ENCODE peak calls at places on chromosomes 4 and X, in eight cellular contexts. X, V, J, S, C, K, P and N are unnamed samples.
A peak's percentile ranks its signal among the peaks of the same experiment; 100 is the strongest.

GRCh38 chrX:48468247-48468671 is 1.8 kb downstream of the SLC38A5 start:
- DNase-seq in P (no peak), C (no peak), V (peak; percentile 20), S (no peak), J (no peak), X (no peak), K (no peak), N (no peak)

GRCh38 chrX:29728639-29729038 is 486.7 kb upstream of the MAGEB2 start:
- DNase-seq in C (no peak), K (no peak), S (no peak), J (no peak), V (no peak), P (no peak), X (no peak), N (no peak)

GRCh38 chrX:13091111-13091765 is 46.8 kb upstream of the FAM9C start:
- DNase-seq in K (no peak), S (no peak), X (peak; percentile 59), J (no peak), V (no peak), C (no peak), P (no peak), N (no peak)

GRCh38 chr4:82431026-82431745 is 796 bp downstream of the ENOPH1 start:
- DNase-seq in C (no peak), X (peak; percentile 53), J (peak; percentile 26), K (peak; percentile 59), V (peak; percentile 28), S (peak; percentile 52), P (no peak), N (no peak)

GRCh38 chrX:133985164-133986007 is at the start of gene GPC3:
- DNase-seq in X (peak; percentile 30), C (peak; percentile 8), V (peak; percentile 82), K (peak; percentile 64), S (no peak), P (no peak), J (no peak), N (no peak)

GRCh38 chr4:78667337-78667736 is 108.8 kb upstream of the BMP2K start:
- DNase-seq in S (no peak), X (no peak), K (no peak), C (no peak), V (no peak), P (no peak), J (no peak), N (no peak)

GRCh38 chrX:80765226-80765625 is 44.5 kb downstream of the BRWD3 start:
- DNase-seq in J (peak; percentile 83), P (no peak), S (no peak), K (peak; percentile 46), X (no peak), V (peak; percentile 1), C (no peak), N (no peak)

GRCh38 chrX:68686684-68687045 is 39.2 kb downstream of the STARD8 start:
- DNase-seq in P (no peak), S (no peak), V (no peak), X (no peak), K (no peak), C (peak; percentile 17), J (no peak), N (no peak)

GRCh38 chr4:77453911-77454310 is 151.7 kb upstream of the CXCL13 start:
- DNase-seq in K (no peak), X (no peak), S (no peak), C (no peak), P (no peak), V (no peak), J (no peak), N (no peak)

GRCh38 chr4:150863456-150863855 is 151.6 kb downstream of the LRBA start:
- DNase-seq in K (no peak), V (no peak), C (no peak), S (no peak), J (no peak), X (no peak), P (no peak), N (no peak)

GRCh38 chr4:107453987-107454386 is 266.0 kb downstream of the PAPSS1 start:
- DNase-seq in C (no peak), P (no peak), S (no peak), X (no peak), J (no peak), V (peak; percentile 33), K (no peak), N (no peak)

GRCh38 chr4:112927544-112927943 is 121.9 kb upstream of the ANK2 start:
- DNase-seq in C (no peak), S (no peak), V (no peak), P (no peak), X (no peak), K (no peak), J (no peak), N (no peak)

GRCh38 chr4:168183717-168184571 is 91.6 kb downstream of the ANXA10 start:
- DNase-seq in C (peak; percentile 14), S (no peak), V (peak; percentile 64), K (peak; percentile 70), J (peak; percentile 55), X (peak; percentile 10), P (no peak), N (peak; percentile 53)

GRCh38 chrX:16394290-16394689 is 227.0 kb downstream of the MAGEB17 start:
- DNase-seq in P (no peak), J (no peak), K (no peak), S (no peak), C (no peak), X (no peak), V (peak; percentile 3), N (no peak)

GRCh38 chrX:20265726-20266681 is 705 bp downstream of the RPS6KA3 start:
- DNase-seq in P (peak; percentile 20), J (peak; percentile 48), X (peak; percentile 25), C (peak; percentile 19), K (peak; percentile 48), S (peak; percentile 1), V (peak; percentile 49), N (no peak)

GRCh38 chr4:177450421-177451107 is 8.3 kb upstream of the AGA start:
- DNase-seq in P (no peak), K (peak; percentile 83), S (no peak), V (no peak), X (no peak), C (no peak), J (no peak), N (no peak)

GRCh38 chrX:80216086-80216485 is 201.5 kb downstream of the TBX22 start:
- DNase-seq in K (no peak), X (no peak), S (no peak), P (no peak), J (peak; percentile 85), C (peak; percentile 0), V (no peak), N (no peak)

GRCh38 chr4:155889036-155889793 is 14.3 kb upstream of the TDO2 start:
- DNase-seq in V (no peak), J (peak; percentile 22), P (peak; percentile 24), S (no peak), K (peak; percentile 93), X (no peak), C (no peak), N (peak; percentile 37)

GRCh38 chrX:10076765-10077164 is 80.0 kb upstream of the CLCN4 start:
- DNase-seq in X (no peak), S (no peak), C (no peak), J (no peak), P (no peak), K (no peak), V (no peak), N (no peak)

GRCh38 chrX:10685923-10686595 is 65.7 kb upstream of the MID1 start:
- DNase-seq in C (no peak), X (no peak), P (no peak), K (no peak), J (peak; percentile 56), S (no peak), V (no peak), N (no peak)

GRCh38 chrX:7146026-7146702 is 1.3 kb upstream of the STS start:
- DNase-seq in C (no peak), X (no peak), K (no peak), P (no peak), J (no peak), V (no peak), S (no peak), N (no peak)

GRCh38 chr4:8541981-8542715 is 38.0 kb upstream of the GPR78 start:
- DNase-seq in V (no peak), P (no peak), K (no peak), X (no peak), S (no peak), J (no peak), C (no peak), N (no peak)

GRCh38 chr4:4779486-4779885 is 80.0 kb upstream of the MSX1 start:
- DNase-seq in P (no peak), V (no peak), X (no peak), C (no peak), S (no peak), K (no peak), J (no peak), N (no peak)

DNA sequence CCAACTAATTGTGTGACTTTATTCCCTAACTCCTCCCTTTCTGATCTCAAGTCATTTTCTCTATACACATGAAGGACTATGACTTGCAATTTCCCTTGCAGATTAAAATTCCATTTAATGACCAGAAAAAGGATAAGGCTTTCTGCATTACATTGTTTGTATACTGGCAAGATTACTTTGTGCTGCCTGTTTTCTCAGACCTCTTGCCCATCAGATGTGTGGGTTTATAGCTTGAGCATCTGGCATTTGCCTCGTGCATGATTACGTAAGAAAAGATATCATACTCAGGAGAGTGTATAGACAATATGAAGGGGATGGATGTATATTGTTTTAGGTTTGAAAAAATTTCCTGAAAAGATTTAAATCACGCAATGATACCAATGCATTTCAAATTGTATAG is 593.8 kb upstream of the SLIT2 start:
- DNase-seq in V (no peak), X (no peak), J (no peak), P (no peak), C (no peak), K (peak; percentile 37), S (no peak), N (no peak)
- H3K9me3 ChIP-seq in V (no peaks in the 10 kb centered on the region), X (no peaks in the 10 kb centered on the region), J (no peaks in the 10 kb centered on the region), P (no peaks in the 10 kb centered on the region), C (no peaks in the 10 kb centered on the region), K (no peaks in the 10 kb centered on the region), S (no peaks in the 10 kb centered on the region), N (no peaks in the 10 kb centered on the region)

DNA sequence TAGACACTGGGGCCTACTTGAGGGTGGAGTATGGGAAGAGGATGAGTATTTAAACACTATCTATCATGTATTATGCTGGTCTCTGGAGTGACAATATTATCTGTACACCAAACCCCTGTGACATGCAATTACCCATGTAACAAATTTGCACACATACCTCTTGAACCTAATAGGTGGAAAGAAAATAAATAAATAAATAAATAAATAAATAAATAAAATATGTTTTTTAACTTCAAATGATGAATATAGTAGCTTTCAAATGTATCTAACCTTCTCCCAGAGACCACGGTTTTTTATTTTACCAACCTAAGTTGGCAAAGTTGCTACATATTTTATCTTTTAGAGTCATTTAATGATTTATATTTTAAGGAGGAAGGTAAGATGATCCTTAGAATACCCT is 105.0 kb downstream of the TGIF2LX start:
- DNase-seq in J (no peak), K (no peak), X (no peak), V (no peak), P (no peak), C (no peak), S (no peak), N (no peak)
- H3K9me3 ChIP-seq in J (no peaks in the 10 kb centered on the region), K (no peaks in the 10 kb centered on the region), X (no peaks in the 10 kb centered on the region), V (no peaks in the 10 kb centered on the region), P (no peaks in the 10 kb centered on the region), C (no peaks in the 10 kb centered on the region), S (no peaks in the 10 kb centered on the region), N (no peaks in the 10 kb centered on the region)

GRCh38 chrX:72057844-72058243 is 73.9 kb downstream of the RTL5 start:
- DNase-seq in V (no peak), S (no peak), P (no peak), J (no peak), C (no peak), K (no peak), X (no peak), N (no peak)
- H3K9me3 ChIP-seq in V (no peaks in the 10 kb centered on the region), S (no peaks in the 10 kb centered on the region), P (no peaks in the 10 kb centered on the region), J (no peaks in the 10 kb centered on the region), C (no peaks in the 10 kb centered on the region), K (peaks cover 4% of the 10 kb centered on the region), X (no peaks in the 10 kb centered on the region), N (no peaks in the 10 kb centered on the region)

GRCh38 chr4:234178-234577 is 71.1 kb downstream of the ZNF732 start:
- DNase-seq in C (no peak), X (no peak), V (no peak), J (no peak), K (no peak), S (no peak), P (no peak), N (no peak)
- H3K9me3 ChIP-seq in C (peaks cover 3% of the 10 kb centered on the region), X (no peaks in the 10 kb centered on the region), V (no peaks in the 10 kb centered on the region), J (peaks cover 7% of the 10 kb centered on the region), K (peaks cover 84% of the 10 kb centered on the region), S (peaks cover 5% of the 10 kb centered on the region), P (no peaks in the 10 kb centered on the region), N (no peaks in the 10 kb centered on the region)